ENCODE peak calls at places on chromosomes 4 and X, in ten cellular contexts. P is NB4, C is neural crest cell, I is suprapubic skin, Q is tibial artery, J is AG10803, H is dorsolateral prefrontal cortex, F is osteoblast, N is WTC11, U is ovary. R is an unnamed sample.

GRCh38 chr4:185931375-185931774 is 119.4 kb upstream of the SORBS2 start:
- DNase-seq in I (no peak), P (no peak), U (no peak), N (no peak), F (no peak), Q (no peak), J (no peak), C (no peak), H (no peak), R (no peak)

GRCh38 chrX:70455366-70456202 is 10.9 kb downstream of the DLG3 start:
- DNase-seq in N (peak; percentile 36), Q (no peak), H (no peak), P (no peak), F (peak; percentile 83), J (no peak), I (no peak), U (no peak), C (no peak), R (no peak)

GRCh38 chrX:12955882-12956703 is 18.8 kb upstream of the TMSB4X start:
- DNase-seq in P (peak; percentile 98), Q (peak; percentile 47), U (no peak), J (peak; percentile 82), I (no peak), H (peak; percentile 9), N (no peak), F (peak; percentile 86), C (no peak), R (peak; percentile 91)

GRCh38 chrX:15761564-15762191 is 23.6 kb downstream of the CA5B start:
- DNase-seq in I (no peak), H (peak; percentile 9), F (peak; percentile 82), C (peak; percentile 29), Q (no peak), N (peak; percentile 22), P (peak; percentile 47), U (no peak), J (peak; percentile 31), R (peak; percentile 52)

GRCh38 chr4:6294705-6295421 is 25.2 kb downstream of the WFS1 start:
- DNase-seq in H (no peak), J (no peak), N (no peak), P (no peak), U (no peak), I (no peak), Q (no peak), F (peak; percentile 86), C (no peak), R (no peak)

GRCh38 chr4:76562161-76562560 is 127.1 kb downstream of the SHROOM3 start:
- DNase-seq in J (peak; percentile 78), H (no peak), I (no peak), C (no peak), N (no peak), P (no peak), F (no peak), U (no peak), Q (no peak), R (peak; percentile 91)

GRCh38 chr4:106329027-106329618 is 12.8 kb downstream of the AIMP1 start:
- DNase-seq in J (peak; percentile 69), H (no peak), N (no peak), U (no peak), I (no peak), Q (no peak), F (no peak), C (no peak), P (peak; percentile 55), R (peak; percentile 78)

GRCh38 chrX:74422576-74423288 is 1.4 kb downstream of the SLC16A2 start:
- DNase-seq in C (peak; percentile 37), P (peak; percentile 66), N (peak; percentile 70), H (peak; percentile 56), U (peak; percentile 71), J (peak; percentile 69), I (peak; percentile 80), Q (peak; percentile 43), F (peak; percentile 95), R (peak; percentile 71)

DNA sequence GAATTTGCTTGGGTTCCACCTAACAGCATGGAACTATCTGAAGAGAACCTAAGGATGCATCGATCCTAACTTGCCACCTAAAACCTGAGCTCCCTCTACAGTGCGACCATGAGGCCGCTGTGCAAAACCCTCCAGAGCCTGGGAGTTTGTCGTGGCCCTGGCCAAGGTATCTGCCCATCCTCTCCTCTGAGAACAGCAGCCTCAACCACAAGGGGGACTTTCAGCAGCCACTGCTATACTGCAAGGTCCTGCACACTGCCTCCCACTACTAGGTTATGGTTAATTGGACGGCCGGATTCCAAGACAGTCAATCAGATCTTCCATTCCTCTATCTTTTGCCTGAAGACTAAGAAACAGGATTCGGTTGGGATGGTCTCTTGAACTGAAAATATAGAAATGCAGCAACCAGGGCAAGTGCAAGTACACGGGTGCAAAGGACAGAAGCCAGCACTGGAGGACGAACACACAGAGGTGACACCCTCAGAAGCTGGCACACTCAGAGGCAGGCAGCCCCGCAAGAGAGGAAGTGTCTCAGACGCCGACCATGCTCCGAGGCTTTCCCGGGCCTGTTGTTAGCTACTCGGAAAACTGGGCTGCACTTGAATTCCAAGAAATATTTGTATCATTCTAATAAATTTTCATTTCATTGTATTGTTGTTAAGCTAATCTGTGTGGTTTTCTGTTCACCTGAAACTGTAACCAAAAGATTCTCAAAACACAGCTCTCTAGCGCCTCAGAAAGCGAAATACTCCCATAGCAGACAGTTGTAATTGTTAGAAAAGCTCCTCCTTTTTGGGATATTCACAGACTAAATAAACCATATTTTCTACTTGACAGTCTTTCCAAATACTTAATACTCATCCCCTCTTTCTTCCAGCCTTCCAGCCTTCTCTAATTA is 63.3 kb downstream of the AFAP1 start:
- DNase-seq in P (peak; percentile 23), I (no peak), F (no peak), H (no peak), C (peak; percentile 8), Q (no peak), N (peak; percentile 54), U (no peak), J (peak; percentile 66), R (peak; percentile 72)
- TF ChIP-seq CTCF in P (no peak), I (no peak), F (peak; percentile 41), H (no peak), C (peak; percentile 39), Q (peak; percentile 19), N (no peak), U (no peak), J (peak; percentile 62), R (peak; percentile 73)

GRCh38 chr4:112142152-112142551 is 3.1 kb upstream of the FAM241A start:
- DNase-seq in N (no peak), U (no peak), Q (no peak), F (no peak), J (no peak), H (no peak), P (no peak), C (no peak), I (no peak), R (no peak)

GRCh38 chr4:112144546-112145325 is 518 bp upstream of the FAM241A start:
- DNase-seq in Q (no peak), I (no peak), H (peak; percentile 4), C (no peak), P (no peak), U (peak; percentile 46), F (peak; percentile 41), N (no peak), J (no peak), R (no peak)

GRCh38 chr4:112147697-112148096 is 2.4 kb downstream of the FAM241A start:
- DNase-seq in H (no peak), J (no peak), F (peak; percentile 86), Q (no peak), P (no peak), I (no peak), U (no peak), N (no peak), C (no peak), R (peak; percentile 43)

GRCh38 chr4:112145326-112145819 is at the start of gene FAM241A:
- DNase-seq in U (peak; percentile 92), P (peak; percentile 91), N (peak; percentile 90), C (peak; percentile 75), I (peak; percentile 92), F (peak; percentile 99), Q (peak; percentile 88), J (peak; percentile 81), H (peak; percentile 86), R (peak; percentile 88)

DNA sequence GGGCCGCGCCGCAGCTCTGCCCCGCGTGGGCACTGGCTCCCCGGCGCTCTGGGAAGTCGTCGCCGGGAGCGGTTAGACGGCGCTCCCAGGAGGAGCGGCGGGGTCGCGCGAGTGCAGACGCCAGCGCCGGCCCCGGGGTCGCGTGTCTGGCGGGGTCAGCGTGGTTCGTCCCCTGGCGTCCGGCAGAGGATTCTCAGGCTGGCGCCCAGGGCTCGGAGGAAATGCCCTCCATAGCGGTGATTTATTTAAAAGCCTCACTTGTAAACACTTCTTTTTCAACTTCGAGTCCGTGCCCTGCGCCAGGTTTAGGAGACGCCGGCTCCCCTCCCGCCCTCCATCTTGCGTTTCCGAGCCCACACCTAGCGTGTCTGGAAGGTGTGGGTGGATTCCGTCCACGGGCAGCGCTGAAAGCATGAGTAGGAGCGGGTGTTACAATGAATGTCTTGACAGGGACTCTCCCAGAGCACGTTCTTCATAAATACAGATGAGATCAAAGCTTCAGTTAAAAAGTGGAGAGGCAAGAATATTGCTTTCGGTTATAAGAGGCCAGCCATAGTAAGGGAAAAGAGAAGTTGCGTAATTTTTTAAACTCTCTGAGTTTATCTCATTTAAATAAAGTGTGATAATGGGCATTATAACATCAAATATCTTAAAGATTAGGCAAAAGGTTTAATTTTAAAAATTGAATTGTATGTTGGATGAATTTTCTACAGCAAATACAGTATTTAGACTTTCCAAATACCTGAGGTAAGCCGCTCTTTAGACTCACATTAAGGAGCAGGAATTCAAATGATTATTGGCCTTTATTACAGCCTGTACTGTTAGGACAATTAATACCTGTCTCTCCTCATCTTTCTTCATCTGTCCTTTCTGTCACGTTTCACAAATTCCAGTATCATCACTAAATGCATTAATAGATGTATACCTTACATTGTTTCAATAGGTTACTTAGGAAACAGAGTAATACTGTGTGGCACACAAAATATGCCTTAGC is 863 bp downstream of the FAM241A start:
- DNase-seq in I (no peak), J (peak; percentile 36), C (peak; percentile 44), F (peak; percentile 92), H (peak; percentile 52), N (peak; percentile 53), U (peak; percentile 40), Q (peak; percentile 36), P (peak; percentile 68), R (peak; percentile 57)
- TF ChIP-seq CTCF in I (no peak), J (no peak), C (peak; percentile 51), F (peak; percentile 11), H (no peak), N (no peak), U (no peak), Q (peak; percentile 30), P (no peak), R (peak; percentile 28)

DNA sequence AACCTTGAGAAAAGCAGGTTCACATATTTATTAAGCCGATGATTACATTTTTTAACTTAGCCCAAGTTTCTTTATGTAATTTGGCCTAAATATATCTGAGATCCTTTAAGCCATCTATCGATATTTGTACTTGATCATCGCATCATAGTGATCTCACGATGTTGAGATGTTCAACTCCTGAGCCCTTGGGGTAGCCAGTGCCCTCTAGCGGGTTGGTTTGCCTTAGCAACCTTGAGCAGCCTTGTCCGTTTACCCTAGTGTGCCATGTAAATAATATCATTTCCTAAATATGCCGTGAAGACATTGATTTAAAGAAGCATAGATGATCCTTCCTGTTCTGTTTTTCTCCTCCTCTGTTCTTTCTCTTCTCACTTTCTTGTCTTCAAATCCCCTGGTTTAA is 432.2 kb downstream of the RPA4 start:
- DNase-seq in C (no peak), F (no peak), U (no peak), J (no peak), P (no peak), N (peak; percentile 43), H (no peak), I (no peak), Q (no peak), R (no peak)
- TF ChIP-seq CTCF in C (no peak), F (peak; percentile 9), U (no peak), J (no peak), P (no peak), N (no peak), H (no peak), I (no peak), Q (no peak), R (no peak)

GRCh38 chrX:98897191-98897590 is 1512.9 kb downstream of the PCDH19 start:
- DNase-seq in P (no peak), F (no peak), Q (no peak), J (no peak), U (no peak), N (no peak), C (no peak), I (no peak), H (no peak), R (no peak)
- TF ChIP-seq CTCF in P (no peak), F (no peak), Q (no peak), J (no peak), U (no peak), N (no peak), C (no peak), I (no peak), H (no peak), R (no peak)

R was measured in choroid plexus epithelial cell.